ENCODE peak calls at places on chromosomes 13 and 19, in four cellular contexts. One of them, this sample, is unnamed.

GRCh38 chr13:93309886-93310520 is 83.4 kb downstream of the GPC6 start:
- DNase-seq in epithelial cell of esophagus: peak
- DNase-seq in upper lobe of right lung: no peak
- DNase-seq in hepatocyte: peak
- DNase-seq in this sample: no peak

GRCh38 chr19:17998827-17999150 is 9.2 kb upstream of the ARRDC2 start:
- DNase-seq in upper lobe of right lung: no peak
- DNase-seq in epithelial cell of esophagus: no peak
- DNase-seq in hepatocyte: no peak
- DNase-seq in this sample: no peak

GRCh38 chr13:29832899-29833298 is 17.5 kb downstream of the UBL3 start:
- DNase-seq in hepatocyte: no peak
- DNase-seq in epithelial cell of esophagus: no peak
- DNase-seq in upper lobe of right lung: no peak
- DNase-seq in this sample: no peak

GRCh38 chr19:1402411-1403070 is 1.2 kb upstream of the GAMT start:
- DNase-seq in upper lobe of right lung: no peak
- DNase-seq in epithelial cell of esophagus: peak
- DNase-seq in hepatocyte: no peak
- DNase-seq in this sample: no peak

GRCh38 chr19:33797821-33798633 is 1.4 kb downstream of the KCTD15 start:
- DNase-seq in hepatocyte: peak
- DNase-seq in epithelial cell of esophagus: peak
- DNase-seq in upper lobe of right lung: no peak
- DNase-seq in this sample: no peak

GRCh38 chr13:113537205-113537604 is 46.7 kb upstream of the DCUN1D2 start:
- DNase-seq in epithelial cell of esophagus: no peak
- DNase-seq in upper lobe of right lung: peak
- DNase-seq in hepatocyte: no peak
- DNase-seq in this sample: no peak

GRCh38 chr13:89748716-89749115 is 1598.8 kb upstream of the MIR17HG start:
- DNase-seq in epithelial cell of esophagus: peak
- DNase-seq in hepatocyte: no peak
- DNase-seq in upper lobe of right lung: no peak
- DNase-seq in this sample: no peak

GRCh38 chr13:20891768-20892167 is 10.8 kb downstream of the XPO4 start:
- DNase-seq in hepatocyte: no peak
- DNase-seq in epithelial cell of esophagus: no peak
- DNase-seq in upper lobe of right lung: no peak
- DNase-seq in this sample: no peak

GRCh38 chr13:44218501-44219240 is 155.0 kb upstream of the SERP2 start:
- DNase-seq in hepatocyte: no peak
- DNase-seq in upper lobe of right lung: peak
- DNase-seq in epithelial cell of esophagus: peak
- DNase-seq in this sample: no peak

GRCh38 chr13:39909634-39910033 is 254.2 kb downstream of the COG6 start:
- DNase-seq in upper lobe of right lung: no peak
- DNase-seq in epithelial cell of esophagus: no peak
- DNase-seq in hepatocyte: no peak
- DNase-seq in this sample: no peak

GRCh38 chr19:33953592-33953991 is 156.9 kb downstream of the KCTD15 start:
- DNase-seq in upper lobe of right lung: no peak
- DNase-seq in hepatocyte: no peak
- DNase-seq in epithelial cell of esophagus: no peak
- DNase-seq in this sample: no peak

GRCh38 chr13:40141859-40142555 is 486.5 kb downstream of the COG6 start:
- DNase-seq in hepatocyte: no peak
- DNase-seq in upper lobe of right lung: no peak
- DNase-seq in epithelial cell of esophagus: no peak
- DNase-seq in this sample: no peak

GRCh38 chr19:46081928-46082727 is 41.3 kb upstream of the IGFL4 start:
- DNase-seq in upper lobe of right lung: no peak
- DNase-seq in epithelial cell of esophagus: peak
- DNase-seq in hepatocyte: peak
- DNase-seq in this sample: no peak

GRCh38 chr19:16374436-16374835 is 49.8 kb downstream of the KLF2 start:
- DNase-seq in epithelial cell of esophagus: no peak
- DNase-seq in upper lobe of right lung: no peak
- DNase-seq in hepatocyte: no peak
- DNase-seq in this sample: no peak

GRCh38 chr13:30978981-30979956 is 46.8 kb downstream of the TEX26 start:
- DNase-seq in epithelial cell of esophagus: peak
- DNase-seq in hepatocyte: peak
- DNase-seq in upper lobe of right lung: peak
- DNase-seq in this sample: no peak

GRCh38 chr19:46951236-46951986 is 68.2 kb upstream of the NPAS1 start:
- DNase-seq in epithelial cell of esophagus: peak
- DNase-seq in upper lobe of right lung: no peak
- DNase-seq in hepatocyte: peak
- DNase-seq in this sample: no peak

GRCh38 chr19:31930401-31930800 is 415.0 kb upstream of the ZNF507 start:
- DNase-seq in epithelial cell of esophagus: no peak
- DNase-seq in hepatocyte: no peak
- DNase-seq in upper lobe of right lung: no peak
- DNase-seq in this sample: no peak

GRCh38 chr19:35037716-35038622 is 3.6 kb upstream of the HPN start:
- DNase-seq in upper lobe of right lung: no peak
- DNase-seq in hepatocyte: no peak
- DNase-seq in epithelial cell of esophagus: no peak
- DNase-seq in this sample: no peak

GRCh38 chr13:41311607-41312500 is 787 bp downstream of the NAA16 start:
- DNase-seq in hepatocyte: peak
- DNase-seq in upper lobe of right lung: peak
- DNase-seq in epithelial cell of esophagus: peak
- DNase-seq in this sample: no peak

GRCh38 chr19:43432866-43433673 is 18.4 kb downstream of the TEX101 start:
- DNase-seq in upper lobe of right lung: peak
- DNase-seq in epithelial cell of esophagus: peak
- DNase-seq in hepatocyte: peak
- DNase-seq in this sample: no peak

GRCh38 chr19:39160889-39161672 is 35.5 kb downstream of the PAK4 start:
- DNase-seq in hepatocyte: no peak
- DNase-seq in epithelial cell of esophagus: peak
- DNase-seq in upper lobe of right lung: no peak
- DNase-seq in this sample: no peak

GRCh38 chr13:35917252-35917941 is 213.8 kb downstream of the DCLK1 start:
- DNase-seq in hepatocyte: no peak
- DNase-seq in epithelial cell of esophagus: no peak
- DNase-seq in upper lobe of right lung: no peak
- DNase-seq in this sample: no peak

GRCh38 chr19:1364070-1364719 is 19.5 kb upstream of the NDUFS7 start:
- DNase-seq in epithelial cell of esophagus: no peak
- DNase-seq in hepatocyte: no peak
- DNase-seq in upper lobe of right lung: no peak
- DNase-seq in this sample: no peak

GRCh38 chr13:113495494-113496251 is 5.2 kb upstream of the DCUN1D2 start:
- DNase-seq in epithelial cell of esophagus: peak
- DNase-seq in hepatocyte: peak
- DNase-seq in upper lobe of right lung: no peak
- DNase-seq in this sample: no peak

GRCh38 chr13:78601124-78601885 is 2.0 kb downstream of the POU4F1 start:
- DNase-seq in epithelial cell of esophagus: no peak
- DNase-seq in hepatocyte: peak
- DNase-seq in upper lobe of right lung: no peak
- DNase-seq in this sample: no peak

GRCh38 chr13:91078093-91078679 is 269.3 kb upstream of the MIR17HG start:
- DNase-seq in hepatocyte: peak
- DNase-seq in epithelial cell of esophagus: peak
- DNase-seq in upper lobe of right lung: no peak
- DNase-seq in this sample: no peak

GRCh38 chr13:111345682-111346081 is 25.2 kb downstream of the TEX29 start:
- DNase-seq in epithelial cell of esophagus: no peak
- DNase-seq in upper lobe of right lung: no peak
- DNase-seq in hepatocyte: no peak
- DNase-seq in this sample: no peak

GRCh38 chr13:23695711-23696512 is 125.7 kb downstream of the TNFRSF19 start:
- DNase-seq in upper lobe of right lung: peak
- DNase-seq in hepatocyte: no peak
- DNase-seq in epithelial cell of esophagus: peak
- DNase-seq in this sample: no peak

GRCh38 chr13:39688699-39689405 is 33.4 kb downstream of the COG6 start:
- DNase-seq in epithelial cell of esophagus: no peak
- DNase-seq in hepatocyte: no peak
- DNase-seq in upper lobe of right lung: no peak
- DNase-seq in this sample: no peak

GRCh38 chr13:41054212-41054877 is 7.0 kb upstream of the WBP4 start:
- DNase-seq in epithelial cell of esophagus: peak
- DNase-seq in upper lobe of right lung: no peak
- DNase-seq in hepatocyte: peak
- DNase-seq in this sample: no peak

GRCh38 chr13:33798023-33798422 is 19.9 kb upstream of the RFC3 start:
- DNase-seq in epithelial cell of esophagus: no peak
- DNase-seq in upper lobe of right lung: no peak
- DNase-seq in hepatocyte: no peak
- DNase-seq in this sample: no peak

GRCh38 chr13:97241761-97242160 is 19.6 kb downstream of the MBNL2 start:
- DNase-seq in epithelial cell of esophagus: no peak
- DNase-seq in hepatocyte: no peak
- DNase-seq in upper lobe of right lung: no peak
- DNase-seq in this sample: no peak

GRCh38 chr19:56114051-56114694 is 6.9 kb downstream of the ZNF787 start:
- DNase-seq in epithelial cell of esophagus: no peak
- DNase-seq in upper lobe of right lung: no peak
- DNase-seq in hepatocyte: no peak
- DNase-seq in this sample: no peak

GRCh38 chr19:56113071-56113632 is 7.9 kb downstream of the ZNF787 start:
- DNase-seq in epithelial cell of esophagus: no peak
- DNase-seq in upper lobe of right lung: no peak
- DNase-seq in hepatocyte: no peak
- DNase-seq in this sample: no peak

GRCh38 chr19:56110515-56111448 is 10.3 kb downstream of the ZNF787 start:
- DNase-seq in hepatocyte: peak
- DNase-seq in epithelial cell of esophagus: no peak
- DNase-seq in upper lobe of right lung: no peak
- DNase-seq in this sample: no peak

GRCh38 chr19:56111601-56112312 is 9.3 kb downstream of the ZNF787 start:
- DNase-seq in hepatocyte: no peak
- DNase-seq in upper lobe of right lung: peak
- DNase-seq in epithelial cell of esophagus: no peak
- DNase-seq in this sample: no peak

DNA sequence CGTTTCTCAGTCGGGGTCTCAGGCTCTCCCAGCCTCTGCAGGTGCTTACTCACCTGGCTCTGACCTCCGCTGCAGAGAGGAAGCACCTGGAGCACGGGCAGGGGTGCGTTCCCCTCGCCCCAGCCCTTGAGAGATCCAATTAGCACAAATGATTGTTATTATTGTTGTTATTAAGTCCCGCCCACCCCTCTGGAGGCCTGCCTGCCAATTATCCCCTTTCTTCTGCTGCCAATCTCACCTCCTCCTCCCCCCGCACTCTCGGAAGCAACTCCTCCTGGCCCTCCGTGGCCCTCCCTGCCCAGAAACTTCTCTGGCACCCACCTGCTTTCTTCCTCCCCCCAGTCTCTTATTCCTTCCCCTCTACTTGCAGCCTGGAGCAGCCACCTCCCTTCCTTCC is 8.8 kb downstream of the ZNF787 start:
- DNase-seq in upper lobe of right lung: no peak
- DNase-seq in hepatocyte: no peak
- DNase-seq in epithelial cell of esophagus: no peak
- DNase-seq in this sample: no peak
- TF ChIP-seq CTCF in upper lobe of right lung: no peak
- TF ChIP-seq CTCF in hepatocyte: no peak
- TF ChIP-seq CTCF in epithelial cell of esophagus: no peak
- TF ChIP-seq CTCF in this sample: no peak

DNA sequence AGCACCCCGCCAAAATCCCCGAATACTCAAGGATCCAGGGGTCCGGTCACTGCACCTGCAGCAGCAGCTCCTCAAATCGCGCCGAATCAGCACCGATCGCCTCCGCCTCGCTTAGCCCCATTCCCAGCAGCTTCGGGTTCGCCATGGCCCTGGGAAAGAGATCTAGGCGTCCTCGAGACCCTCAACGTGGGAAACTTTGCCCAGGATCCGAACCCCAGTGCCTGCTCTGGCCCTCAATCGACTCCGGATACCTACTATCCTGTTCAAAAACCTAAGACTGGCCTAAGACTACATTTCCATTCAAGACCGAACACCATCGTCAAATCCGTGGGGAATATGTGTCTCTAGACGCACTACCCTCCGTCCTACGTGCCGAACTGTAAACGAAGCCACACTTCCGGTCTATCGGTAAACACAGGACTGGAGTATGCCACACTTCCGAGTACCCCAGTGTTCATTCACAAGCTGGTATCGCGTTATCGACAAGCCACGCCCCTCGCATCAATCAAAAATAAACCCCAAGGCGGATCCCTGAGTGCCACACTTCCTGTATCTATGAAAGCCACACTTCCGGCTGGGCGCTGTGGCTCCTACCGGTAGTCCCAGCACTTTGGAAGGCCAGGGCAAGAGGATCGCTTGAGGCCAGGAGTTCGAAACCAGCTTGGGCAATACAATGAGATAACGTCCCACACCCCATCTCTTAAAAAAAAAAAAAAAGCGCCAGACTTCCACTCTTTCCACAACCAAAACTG is at the start of gene PIH1D1:
- DNase-seq in hepatocyte: peak
- DNase-seq in upper lobe of right lung: peak
- DNase-seq in epithelial cell of esophagus: peak
- DNase-seq in this sample: peak
- TF ChIP-seq CTCF in hepatocyte: no peak
- TF ChIP-seq CTCF in upper lobe of right lung: no peak
- TF ChIP-seq CTCF in epithelial cell of esophagus: peak
- TF ChIP-seq CTCF in this sample: peak

DNA sequence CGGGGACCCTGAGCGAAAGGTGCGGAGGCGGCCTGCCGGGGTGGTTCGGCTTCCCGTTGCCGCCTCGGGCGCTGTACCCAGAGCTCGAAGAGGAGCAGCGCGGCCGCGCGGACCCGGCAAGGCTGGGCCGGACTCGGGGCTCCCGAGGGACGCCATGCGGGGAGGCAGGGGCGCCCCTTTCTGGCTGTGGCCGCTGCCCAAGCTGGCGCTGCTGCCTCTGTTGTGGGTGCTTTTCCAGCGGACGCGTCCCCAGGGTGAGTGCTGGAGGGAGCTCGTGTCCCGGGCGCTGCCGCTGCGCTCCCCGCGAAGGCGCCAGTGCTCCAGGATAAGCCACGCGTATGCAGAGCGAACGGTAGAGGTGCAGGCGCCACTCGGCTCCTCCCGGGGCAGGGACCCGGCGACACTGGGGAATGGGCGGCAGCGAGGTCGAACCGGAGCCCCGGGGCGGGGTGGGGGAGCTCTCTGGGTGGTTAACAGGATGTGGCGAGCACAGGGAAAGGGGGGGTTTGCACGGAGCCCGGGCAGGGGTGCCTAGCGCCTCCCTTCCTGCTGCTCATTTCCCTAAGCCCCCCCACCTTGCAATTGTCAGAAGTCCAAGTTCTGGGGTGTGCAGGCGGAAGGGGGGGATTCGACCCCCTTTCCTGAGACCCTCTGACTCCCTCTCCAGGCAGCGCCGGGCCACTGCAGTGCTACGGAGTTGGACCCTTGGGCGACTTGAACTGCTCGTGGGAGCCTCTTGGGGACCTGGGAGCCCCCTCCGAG is at the start of gene IL27RA:
- DNase-seq in epithelial cell of esophagus: peak
- DNase-seq in hepatocyte: peak
- DNase-seq in upper lobe of right lung: peak
- DNase-seq in this sample: no peak
- TF ChIP-seq CTCF in epithelial cell of esophagus: peak
- TF ChIP-seq CTCF in hepatocyte: peak
- TF ChIP-seq CTCF in upper lobe of right lung: peak
- TF ChIP-seq CTCF in this sample: peak

GRCh38 chr13:85737952-85738351 is 61.3 kb downstream of the SLITRK6 start:
- DNase-seq in epithelial cell of esophagus: no peak
- DNase-seq in hepatocyte: no peak
- DNase-seq in upper lobe of right lung: no peak
- DNase-seq in this sample: no peak
- TF ChIP-seq CTCF in epithelial cell of esophagus: no peak
- TF ChIP-seq CTCF in hepatocyte: no peak
- TF ChIP-seq CTCF in upper lobe of right lung: no peak
- TF ChIP-seq CTCF in this sample: no peak

This sample was measured in AG09319.